ENCODE peak calls at places on chromosomes 16 and 17, in five cellular contexts. T is Caco-2; H is effector memory CD4-positive, alpha-beta T cell; M is mesendoderm; R is ovary. N is an unnamed sample. For H3K4me1, the result is how much of the 10 kb centered on the place peaks cover.

GRCh38 chr16:24833352-24833751 is 12.4 kb upstream of the SLC5A11 start:
- DNase-seq in T (no peak), H (no peak), M (no peak), R (no peak), N (no peak)

GRCh38 chr17:34837796-34838195 is 123.5 kb downstream of the CCT6B start:
- DNase-seq in T (no peak), H (no peak), M (no peak), R (no peak), N (no peak)

GRCh38 chr17:732788-733720 is 658 bp downstream of the TLCD3A start:
- DNase-seq in T (peak), H (no peak), M (peak), R (peak), N (peak)

GRCh38 chr17:8041980-8042379 is 3.1 kb downstream of the ALOX15B start:
- DNase-seq in T (no peak), H (no peak), M (no peak), R (no peak), N (no peak)

GRCh38 chr17:27650836-27651235 is 19.8 kb downstream of the LGALS9 start:
- DNase-seq in T (no peak), H (no peak), M (no peak), R (no peak), N (no peak)

GRCh38 chr16:89581861-89582563 is 6.5 kb downstream of the CPNE7 start:
- DNase-seq in T (no peak), H (no peak), M (no peak), R (no peak), N (no peak)

GRCh38 chr16:8866884-8867482 is 1.8 kb downstream of the CARHSP1 start:
- DNase-seq in T (no peak), H (no peak), M (no peak), R (peak), N (no peak)

GRCh38 chr17:65522751-65523404 is 38.6 kb downstream of the AXIN2 start:
- DNase-seq in T (no peak), H (no peak), M (peak), R (no peak), N (no peak)

GRCh38 chr16:13070268-13070667 is 168.9 kb downstream of the SHISA9 start:
- DNase-seq in T (no peak), H (no peak), M (peak), R (no peak), N (no peak)

GRCh38 chr16:56610017-56610608 is 1.7 kb downstream of the MT2A start:
- DNase-seq in T (no peak), H (peak), M (peak), R (no peak), N (peak)

GRCh38 chr16:4624827-4625616 is 396 bp downstream of the MGRN1 start:
- DNase-seq in T (peak), H (peak), M (peak), R (peak), N (peak)

GRCh38 chr16:53651357-53651756 is 52.3 kb downstream of the RPGRIP1L start:
- DNase-seq in T (no peak), H (no peak), M (peak), R (no peak), N (no peak)

GRCh38 chr17:72950236-72950931 is 142.1 kb downstream of the SLC39A11 start:
- DNase-seq in T (no peak), H (no peak), M (no peak), R (no peak), N (no peak)

GRCh38 chr16:17375388-17376304 is 95.1 kb downstream of the XYLT1 start:
- DNase-seq in T (no peak), H (no peak), M (no peak), R (no peak), N (no peak)

GRCh38 chr17:58337600-58338453 is 9.2 kb upstream of the TSPOAP1 start:
- DNase-seq in T (peak), H (peak), M (peak), R (peak), N (peak)

GRCh38 chr17:76558210-76559095 is 18.6 kb downstream of the PRCD start:
- DNase-seq in T (peak), H (no peak), M (peak), R (no peak), N (no peak)

GRCh38 chr17:62725791-62726249 is 82.3 kb downstream of the MARCHF10 start:
- DNase-seq in T (peak), H (no peak), M (no peak), R (no peak), N (no peak)

GRCh38 chr16:20674684-20675487 is 22.6 kb downstream of the ACSM1 start:
- DNase-seq in T (no peak), H (no peak), M (peak), R (peak), N (no peak)

GRCh38 chr16:47834485-47835024 is 321.2 kb downstream of the ABCC12 start:
- DNase-seq in T (no peak), H (no peak), M (peak), R (no peak), N (no peak)

GRCh38 chr17:79023180-79023705 is 726 bp upstream of the C1QTNF1 start:
- DNase-seq in T (no peak), H (no peak), M (no peak), R (peak), N (no peak)

GRCh38 chr16:57386381-57386951 is 14.2 kb downstream of the CX3CL1 start:
- DNase-seq in T (no peak), H (no peak), M (no peak), R (no peak), N (no peak)

GRCh38 chr17:2093349-2093748 is 38.4 kb downstream of the HIC1 start:
- DNase-seq in T (peak), H (no peak), M (peak), R (no peak), N (peak)
- H3K4me1 ChIP-seq in T (under half), H (under half), M (under half), R (under half), N (half or more)

GRCh38 chr16:86029131-86029741 is 130.3 kb downstream of the IRF8 start:
- DNase-seq in T (no peak), H (no peak), M (no peak), R (no peak), N (no peak)
- H3K4me1 ChIP-seq in T (under half), H (under half), M (under half), R (under half), N (under half)

DNA sequence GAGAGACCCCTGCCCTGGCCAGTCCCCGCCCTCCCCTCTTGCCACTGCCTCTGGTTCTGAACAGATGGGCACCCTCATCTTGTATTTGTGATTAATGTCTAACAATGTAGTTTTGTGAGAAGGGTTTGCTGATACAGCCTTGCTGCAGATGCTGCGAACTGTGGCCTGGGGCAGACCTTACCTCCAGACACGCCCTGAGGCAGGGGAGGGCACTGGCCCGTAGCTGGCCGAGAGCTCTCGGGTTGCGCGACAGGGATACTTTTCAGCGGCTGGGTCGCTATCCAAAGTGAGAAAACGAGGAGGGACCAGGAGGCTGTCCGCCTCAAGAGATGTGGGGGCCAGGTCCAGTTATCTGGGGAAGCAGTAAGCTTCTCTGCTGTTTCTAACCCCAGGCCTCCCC is 21.9 kb downstream of the STH start:
- DNase-seq in T (no peak), H (no peak), M (no peak), R (no peak), N (no peak)
- H3K4me1 ChIP-seq in T (under half), H (under half), M (under half), R (under half), N (under half)

GRCh38 chr17:28947639-28948038 is 3.7 kb downstream of the PHF12 start:
- DNase-seq in T (no peak), H (no peak), M (no peak), R (no peak), N (no peak)

GRCh38 chr17:28949185-28950016 is 1.9 kb downstream of the PHF12 start:
- DNase-seq in T (peak), H (peak), M (peak), R (peak), N (peak)

GRCh38 chr17:28948873-28949184 is 2.5 kb downstream of the PHF12 start:
- DNase-seq in T (no peak), H (no peak), M (peak), R (no peak), N (no peak)

GRCh38 chr17:28950017-28950751 is 1.1 kb downstream of the PHF12 start:
- DNase-seq in T (peak), H (peak), M (peak), R (peak), N (peak)

GRCh38 chr17:28948342-28948741 is 3.0 kb downstream of the PHF12 start:
- DNase-seq in T (no peak), H (no peak), M (no peak), R (no peak), N (no peak)
- H3K4me1 ChIP-seq in T (under half), H (under half), M (under half), R (under half), N (half or more)

GRCh38 chr16:81633147-81633619 is 145.9 kb upstream of the PLCG2 start:
- DNase-seq in T (peak), H (no peak), M (peak), R (no peak), N (no peak)
- H3K4me1 ChIP-seq in T (under half), H (under half), M (under half), R (under half), N (under half)

GRCh38 chr17:45128989-45129388 is 3.3 kb downstream of the PLCD3 start:
- DNase-seq in T (no peak), H (no peak), M (no peak), R (no peak), N (no peak)

GRCh38 chr17:45127209-45127582 is 5.1 kb downstream of the PLCD3 start:
- DNase-seq in T (no peak), H (no peak), M (no peak), R (no peak), N (no peak)

GRCh38 chr17:45127583-45128300 is 4.6 kb downstream of the PLCD3 start:
- DNase-seq in T (peak), H (no peak), M (peak), R (peak), N (peak)

GRCh38 chr17:45129426-45129939 is 2.8 kb downstream of the PLCD3 start:
- DNase-seq in T (peak), H (no peak), M (peak), R (peak), N (no peak)

DNA sequence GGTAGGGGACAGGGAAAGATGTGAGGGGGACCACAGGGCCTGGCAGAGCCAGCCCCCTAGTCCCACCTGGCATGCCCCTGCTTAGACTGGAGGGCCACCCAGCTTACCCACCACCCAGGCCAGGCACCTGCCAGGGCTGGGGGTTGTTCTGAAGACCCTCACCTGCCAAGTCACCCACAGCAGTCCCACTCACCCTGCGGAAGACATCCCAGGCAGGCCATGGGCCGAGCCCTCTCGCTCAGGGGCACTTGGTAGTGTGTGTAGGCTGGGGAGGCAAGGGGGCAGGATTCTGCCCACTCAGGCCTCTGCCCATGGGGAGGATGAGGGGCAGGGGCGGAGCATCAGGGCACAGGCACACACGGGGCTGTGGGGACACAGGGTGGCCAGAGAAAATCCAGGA is 4.0 kb downstream of the PLCD3 start:
- DNase-seq in T (no peak), H (no peak), M (no peak), R (no peak), N (no peak)
- H3K4me1 ChIP-seq in T (half or more), H (under half), M (under half), R (under half), N (half or more)

GRCh38 chr17:43019418-43019817 is 2.8 kb downstream of the VAT1 start:
- DNase-seq in T (no peak), H (no peak), M (no peak), R (peak), N (no peak)
- H3K4me1 ChIP-seq in T (under half), H (under half), M (under half), R (under half), N (half or more)

DNA sequence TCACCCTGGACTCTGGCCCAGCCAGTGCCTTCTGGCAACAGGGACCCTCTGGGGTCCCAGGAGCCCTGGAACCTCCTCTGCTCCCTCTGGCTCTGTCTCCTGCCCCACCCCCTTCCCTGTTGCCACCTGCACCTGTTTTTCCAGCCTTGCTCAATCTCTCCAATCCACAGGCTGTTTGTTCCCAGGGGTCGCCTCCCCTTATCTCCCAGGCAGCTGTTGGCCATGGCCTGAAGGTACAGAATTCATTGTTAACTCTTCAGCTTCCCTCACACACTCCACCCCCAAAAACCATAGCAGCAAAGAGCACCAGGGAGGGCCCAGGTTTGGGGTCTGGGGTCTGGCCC is 39.3 kb upstream of the TOB1 start:
- DNase-seq in T (peak), H (no peak), M (peak), R (no peak), N (no peak)
- H3K4me1 ChIP-seq in T (half or more), H (half or more), M (under half), R (under half), N (under half)